ENCODE peak calls at places on chromosome 7, in nine cellular contexts. One of them, this sample, is unnamed.

GRCh38 chr7:26399309-26399610 is 107.6 kb downstream of the SNX10 start:
- DNase-seq in A549: peak; percentile 34
- DNase-seq in tibial nerve: no peak
- DNase-seq in ovary: peak; percentile 33
- DNase-seq in prostate gland: peak; percentile 24
- DNase-seq in adrenal gland: peak; percentile 24
- DNase-seq in uterus: peak; percentile 22
- DNase-seq in transverse colon: no peak
- DNase-seq in IMR-90: peak; percentile 2
- DNase-seq in this sample: peak; percentile 65

GRCh38 chr7:157278791-157279678 is 57.8 kb upstream of the DNAJB6 start:
- DNase-seq in A549: no peak
- DNase-seq in tibial nerve: no peak
- DNase-seq in ovary: peak; percentile 33
- DNase-seq in prostate gland: no peak
- DNase-seq in adrenal gland: no peak
- DNase-seq in uterus: no peak
- DNase-seq in transverse colon: peak; percentile 80
- DNase-seq in IMR-90: no peak
- DNase-seq in this sample: peak; percentile 57

GRCh38 chr7:44625899-44626511 is 19.6 kb downstream of the OGDH start:
- DNase-seq in A549: no peak
- DNase-seq in tibial nerve: no peak
- DNase-seq in ovary: no peak
- DNase-seq in prostate gland: no peak
- DNase-seq in adrenal gland: no peak
- DNase-seq in uterus: no peak
- DNase-seq in transverse colon: no peak
- DNase-seq in IMR-90: no peak
- DNase-seq in this sample: no peak

GRCh38 chr7:33485746-33486491 is 356.6 kb downstream of the BBS9 start:
- DNase-seq in A549: no peak
- DNase-seq in tibial nerve: no peak
- DNase-seq in ovary: no peak
- DNase-seq in prostate gland: no peak
- DNase-seq in adrenal gland: no peak
- DNase-seq in uterus: no peak
- DNase-seq in transverse colon: no peak
- DNase-seq in IMR-90: peak; percentile 23
- DNase-seq in this sample: no peak

GRCh38 chr7:115449689-115450088 is 527.8 kb downstream of the MDFIC start:
- DNase-seq in A549: no peak
- DNase-seq in tibial nerve: no peak
- DNase-seq in ovary: no peak
- DNase-seq in prostate gland: no peak
- DNase-seq in adrenal gland: no peak
- DNase-seq in uterus: no peak
- DNase-seq in transverse colon: no peak
- DNase-seq in IMR-90: no peak
- DNase-seq in this sample: no peak

GRCh38 chr7:7850150-7850549 is 118.4 kb upstream of the GLCCI1 start:
- DNase-seq in A549: no peak
- DNase-seq in tibial nerve: no peak
- DNase-seq in ovary: no peak
- DNase-seq in prostate gland: no peak
- DNase-seq in adrenal gland: no peak
- DNase-seq in uterus: no peak
- DNase-seq in transverse colon: no peak
- DNase-seq in IMR-90: no peak
- DNase-seq in this sample: no peak

GRCh38 chr7:44172803-44173424 is 16.3 kb downstream of the GCK start:
- DNase-seq in A549: no peak
- DNase-seq in tibial nerve: no peak
- DNase-seq in ovary: no peak
- DNase-seq in prostate gland: no peak
- DNase-seq in adrenal gland: no peak
- DNase-seq in uterus: no peak
- DNase-seq in transverse colon: no peak
- DNase-seq in IMR-90: no peak
- DNase-seq in this sample: no peak

GRCh38 chr7:7581531-7582179 is 15.0 kb downstream of the MIOS start:
- DNase-seq in A549: no peak
- DNase-seq in tibial nerve: no peak
- DNase-seq in ovary: no peak
- DNase-seq in prostate gland: no peak
- DNase-seq in adrenal gland: no peak
- DNase-seq in uterus: no peak
- DNase-seq in transverse colon: no peak
- DNase-seq in IMR-90: no peak
- DNase-seq in this sample: no peak

GRCh38 chr7:132092106-132092505 is 484.2 kb downstream of the PLXNA4 start:
- DNase-seq in A549: no peak
- DNase-seq in tibial nerve: no peak
- DNase-seq in ovary: no peak
- DNase-seq in prostate gland: no peak
- DNase-seq in adrenal gland: no peak
- DNase-seq in uterus: no peak
- DNase-seq in transverse colon: no peak
- DNase-seq in IMR-90: no peak
- DNase-seq in this sample: no peak

GRCh38 chr7:39686261-39686924 is 63.0 kb downstream of the RALA start:
- DNase-seq in A549: no peak
- DNase-seq in tibial nerve: no peak
- DNase-seq in ovary: no peak
- DNase-seq in prostate gland: no peak
- DNase-seq in adrenal gland: no peak
- DNase-seq in uterus: no peak
- DNase-seq in transverse colon: no peak
- DNase-seq in IMR-90: peak; percentile 47
- DNase-seq in this sample: no peak

DNA sequence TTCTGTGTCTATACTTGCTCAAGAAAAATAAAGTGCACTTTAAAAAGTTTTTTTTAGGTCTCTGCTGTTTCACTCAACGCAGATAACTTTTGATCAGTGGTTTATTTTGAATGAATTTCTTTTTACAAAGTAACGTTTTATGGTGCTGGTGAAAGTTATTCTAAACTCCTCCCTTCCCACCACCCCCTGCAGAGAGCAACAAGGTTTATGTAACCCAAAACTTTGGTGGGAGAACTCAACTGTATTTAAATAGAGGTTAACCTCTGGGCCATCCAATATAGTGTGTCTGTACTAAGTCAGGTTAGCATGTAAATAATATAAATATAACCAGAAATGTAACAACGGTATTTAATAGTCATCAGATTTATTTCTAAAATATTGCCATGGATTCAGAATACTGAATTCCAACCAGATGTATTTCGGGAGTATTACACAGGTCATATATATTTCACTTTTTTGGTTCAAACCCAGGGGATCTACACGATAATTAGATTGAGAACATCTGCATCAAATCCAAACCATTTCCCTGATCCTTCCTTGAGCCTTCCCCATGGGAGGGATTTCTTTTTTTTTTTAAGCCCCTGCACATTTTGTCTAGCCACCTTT is 3.9 kb upstream of the CUX1 start:
- DNase-seq in A549: no peak
- DNase-seq in tibial nerve: no peak
- DNase-seq in ovary: no peak
- DNase-seq in prostate gland: no peak
- DNase-seq in adrenal gland: no peak
- DNase-seq in uterus: no peak
- DNase-seq in transverse colon: no peak
- DNase-seq in IMR-90: no peak
- DNase-seq in this sample: no peak
- H3K4me3 ChIP-seq in A549: peak overlapping the region; percentile 92
- H3K4me3 ChIP-seq in tibial nerve: peak overlapping the region; percentile 65
- H3K4me3 ChIP-seq in ovary: peak overlapping the region; percentile 47
- H3K4me3 ChIP-seq in prostate gland: peak overlapping the region; percentile 63
- H3K4me3 ChIP-seq in adrenal gland: peak overlapping the region; percentile 43
- H3K4me3 ChIP-seq in uterus: peak overlapping the region; percentile 89
- H3K4me3 ChIP-seq in transverse colon: peak overlapping the region; percentile 80
- H3K4me3 ChIP-seq in IMR-90: peak overlapping the region; percentile 68
- H3K4me3 ChIP-seq in this sample: no peak overlapping the region

GRCh38 chr7:142791502-142791901 is 20.7 kb downstream of the PRSS2 start:
- DNase-seq in A549: no peak
- DNase-seq in tibial nerve: no peak
- DNase-seq in ovary: no peak
- DNase-seq in prostate gland: no peak
- DNase-seq in adrenal gland: no peak
- DNase-seq in uterus: no peak
- DNase-seq in transverse colon: no peak
- DNase-seq in IMR-90: no peak
- DNase-seq in this sample: no peak

GRCh38 chr7:142793156-142793555 is 22.4 kb downstream of the PRSS2 start:
- DNase-seq in A549: no peak
- DNase-seq in tibial nerve: no peak
- DNase-seq in ovary: no peak
- DNase-seq in prostate gland: no peak
- DNase-seq in adrenal gland: no peak
- DNase-seq in uterus: no peak
- DNase-seq in transverse colon: no peak
- DNase-seq in IMR-90: no peak
- DNase-seq in this sample: no peak

GRCh38 chr7:142790565-142790964 is 19.8 kb downstream of the PRSS2 start:
- DNase-seq in A549: no peak
- DNase-seq in tibial nerve: no peak
- DNase-seq in ovary: no peak
- DNase-seq in prostate gland: no peak
- DNase-seq in adrenal gland: no peak
- DNase-seq in uterus: no peak
- DNase-seq in transverse colon: no peak
- DNase-seq in IMR-90: no peak
- DNase-seq in this sample: no peak

GRCh38 chr7:142792129-142792528 is 21.4 kb downstream of the PRSS2 start:
- DNase-seq in A549: no peak
- DNase-seq in tibial nerve: no peak
- DNase-seq in ovary: no peak
- DNase-seq in prostate gland: no peak
- DNase-seq in adrenal gland: no peak
- DNase-seq in uterus: no peak
- DNase-seq in transverse colon: no peak
- DNase-seq in IMR-90: no peak
- DNase-seq in this sample: no peak

GRCh38 chr7:142792593-142792992 is 21.8 kb downstream of the PRSS2 start:
- DNase-seq in A549: no peak
- DNase-seq in tibial nerve: no peak
- DNase-seq in ovary: no peak
- DNase-seq in prostate gland: no peak
- DNase-seq in adrenal gland: no peak
- DNase-seq in uterus: no peak
- DNase-seq in transverse colon: no peak
- DNase-seq in IMR-90: no peak
- DNase-seq in this sample: no peak
- H3K4me1 ChIP-seq in A549: no peaks in the 10 kb centered on the region
- H3K4me1 ChIP-seq in tibial nerve: no peaks in the 10 kb centered on the region
- H3K4me1 ChIP-seq in ovary: no peaks in the 10 kb centered on the region
- H3K4me1 ChIP-seq in prostate gland: no peaks in the 10 kb centered on the region
- H3K4me1 ChIP-seq in adrenal gland: peaks cover 7% of the 10 kb centered on the region
- H3K4me1 ChIP-seq in uterus: peaks cover 13% of the 10 kb centered on the region
- H3K4me1 ChIP-seq in transverse colon: no peaks in the 10 kb centered on the region
- H3K4me1 ChIP-seq in IMR-90: no peaks in the 10 kb centered on the region
- H3K4me1 ChIP-seq in this sample: peaks cover 11% of the 10 kb centered on the region

GRCh38 chr7:24251568-24251967 is 32.4 kb upstream of the NPY start:
- DNase-seq in A549: no peak
- DNase-seq in tibial nerve: no peak
- DNase-seq in ovary: no peak
- DNase-seq in prostate gland: no peak
- DNase-seq in adrenal gland: no peak
- DNase-seq in uterus: no peak
- DNase-seq in transverse colon: no peak
- DNase-seq in IMR-90: no peak
- DNase-seq in this sample: no peak

GRCh38 chr7:24249266-24249665 is 34.7 kb upstream of the NPY start:
- DNase-seq in A549: no peak
- DNase-seq in tibial nerve: no peak
- DNase-seq in ovary: no peak
- DNase-seq in prostate gland: no peak
- DNase-seq in adrenal gland: no peak
- DNase-seq in uterus: no peak
- DNase-seq in transverse colon: no peak
- DNase-seq in IMR-90: no peak
- DNase-seq in this sample: no peak

DNA sequence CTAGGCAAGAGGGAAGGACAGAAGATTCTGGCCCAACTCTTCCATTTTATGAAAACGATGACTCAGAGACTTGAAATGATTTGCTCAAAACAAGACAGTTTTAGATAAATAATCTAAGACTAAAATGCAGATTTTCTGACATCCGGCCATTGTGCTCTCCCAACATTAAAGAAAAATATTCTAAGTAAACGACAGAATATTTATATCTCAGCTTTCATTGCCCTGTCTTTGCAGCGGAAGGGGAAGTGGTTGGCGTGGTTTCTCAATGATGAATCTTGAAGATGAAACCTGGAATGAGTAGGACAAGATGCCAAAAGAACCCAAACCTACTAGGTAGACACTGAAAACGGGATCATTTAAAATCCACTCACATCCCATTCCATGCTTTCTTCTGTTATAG is 28.9 kb upstream of the NPY start:
- DNase-seq in A549: no peak
- DNase-seq in tibial nerve: no peak
- DNase-seq in ovary: no peak
- DNase-seq in prostate gland: no peak
- DNase-seq in adrenal gland: no peak
- DNase-seq in uterus: no peak
- DNase-seq in transverse colon: no peak
- DNase-seq in IMR-90: no peak
- DNase-seq in this sample: no peak
- TF ChIP-seq POLR2A in A549: no peak
- TF ChIP-seq POLR2A in tibial nerve: no peak
- TF ChIP-seq POLR2A in ovary: no peak
- TF ChIP-seq POLR2A in prostate gland: no peak
- TF ChIP-seq POLR2A in adrenal gland: no peak
- TF ChIP-seq POLR2A in uterus: no peak
- TF ChIP-seq POLR2A in transverse colon: no peak
- TF ChIP-seq POLR2A in IMR-90: no peak
- TF ChIP-seq POLR2A in this sample: no peak

DNA sequence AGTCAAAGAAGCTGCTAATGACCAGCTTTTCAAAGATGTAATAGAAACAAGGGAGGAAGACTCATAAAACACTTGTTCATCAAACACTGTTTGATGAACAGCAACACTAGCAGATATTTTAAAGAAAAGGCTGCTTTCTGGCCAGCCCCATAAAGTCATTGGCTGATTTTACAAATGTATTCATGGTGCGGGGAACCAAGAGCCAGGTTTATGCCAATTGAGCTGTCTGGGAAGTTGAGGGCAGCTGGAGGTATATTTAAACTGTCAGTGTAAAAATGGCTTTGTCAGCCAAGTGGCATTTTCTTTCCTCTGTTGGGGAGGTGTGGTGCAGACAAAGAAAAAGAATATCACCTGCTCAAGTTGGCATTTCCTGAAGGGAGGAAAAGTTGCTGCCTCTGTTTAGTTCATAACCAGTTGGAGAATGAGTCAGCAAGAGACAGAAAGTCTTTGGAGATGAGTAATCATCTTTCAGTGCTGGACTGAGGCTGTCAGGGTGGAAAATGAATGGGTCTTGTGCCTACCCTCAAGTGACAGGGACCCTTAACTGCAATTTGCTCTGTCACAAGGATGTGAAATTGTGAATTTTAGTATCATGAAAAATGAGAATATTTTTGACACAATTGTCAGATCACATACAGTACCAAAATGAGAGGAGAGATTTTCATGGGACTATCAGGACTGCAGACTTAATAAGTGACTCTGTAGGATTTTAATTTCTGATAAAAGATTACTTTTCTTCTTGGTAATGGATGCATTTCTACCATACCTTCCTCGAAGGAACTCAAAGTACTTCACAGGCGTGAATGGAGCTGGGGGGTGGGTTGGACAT is 137.3 kb downstream of the ANLN start:
- DNase-seq in A549: peak; percentile 80
- DNase-seq in tibial nerve: no peak
- DNase-seq in ovary: no peak
- DNase-seq in prostate gland: no peak
- DNase-seq in adrenal gland: no peak
- DNase-seq in uterus: no peak
- DNase-seq in transverse colon: no peak
- DNase-seq in IMR-90: peak; percentile 69
- DNase-seq in this sample: no peak
- H3K4me3 ChIP-seq in A549: no peak overlapping the region
- H3K4me3 ChIP-seq in tibial nerve: no peak overlapping the region
- H3K4me3 ChIP-seq in ovary: no peak overlapping the region
- H3K4me3 ChIP-seq in prostate gland: no peak overlapping the region
- H3K4me3 ChIP-seq in adrenal gland: no peak overlapping the region
- H3K4me3 ChIP-seq in uterus: no peak overlapping the region
- H3K4me3 ChIP-seq in transverse colon: no peak overlapping the region
- H3K4me3 ChIP-seq in IMR-90: no peak overlapping the region
- H3K4me3 ChIP-seq in this sample: no peak overlapping the region

This sample was measured in body of pancreas.